ENCODE peak calls at places on chromosome 19, in seven cellular contexts. G is cardiac muscle cell, C is A549, E is DND-41, U is cardiac fibroblast, K is fibroblast of pulmonary artery, F is ovary. Z is an unnamed sample.

GRCh38 chr19:531009-531752 is 379 bp upstream of the CDC34 start:
- DNase-seq in G (peak), C (peak), E (peak), U (peak), K (peak), F (peak), Z (no peak)

GRCh38 chr19:16516381-16516780 is 20.2 kb downstream of the C19orf44 start:
- DNase-seq in G (no peak), C (no peak), E (no peak), U (no peak), K (no peak), F (no peak), Z (no peak)

GRCh38 chr19:49147923-49148682 is 7.1 kb downstream of the HRC start:
- DNase-seq in G (no peak), C (no peak), E (no peak), U (no peak), K (no peak), F (no peak), Z (no peak)

GRCh38 chr19:2186071-2186846 is 22.5 kb downstream of the DOT1L start:
- DNase-seq in G (peak), C (no peak), E (no peak), U (peak), K (peak), F (peak), Z (peak)

GRCh38 chr19:1864480-1865171 is 1.2 kb upstream of the KLF16 start:
- DNase-seq in G (peak), C (peak), E (peak), U (peak), K (peak), F (peak), Z (no peak)

GRCh38 chr19:55119053-55119452 is 1.6 kb upstream of the PPP1R12C start:
- DNase-seq in G (no peak), C (no peak), E (no peak), U (no peak), K (no peak), F (no peak), Z (no peak)

GRCh38 chr19:7916137-7916907 is 1.7 kb downstream of the TGFBR3L start:
- DNase-seq in G (peak), C (no peak), E (peak), U (no peak), K (no peak), F (peak), Z (no peak)

GRCh38 chr19:7763696-7764095 is 653 bp downstream of the CLEC4M start:
- DNase-seq in G (no peak), C (no peak), E (no peak), U (no peak), K (no peak), F (no peak), Z (no peak)

GRCh38 chr19:3163230-3163886 is 15.2 kb upstream of the S1PR4 start:
- DNase-seq in G (peak), C (peak), E (peak), U (peak), K (peak), F (peak), Z (no peak)

GRCh38 chr19:7911509-7912143 is 3.0 kb upstream of the TGFBR3L start:
- DNase-seq in G (no peak), C (no peak), E (no peak), U (no peak), K (no peak), F (peak), Z (no peak)

GRCh38 chr19:51710163-51710562 is 13.6 kb downstream of the HAS1 start:
- DNase-seq in G (no peak), C (no peak), E (no peak), U (no peak), K (no peak), F (no peak), Z (no peak)

GRCh38 chr19:51706885-51707284 is 13.8 kb downstream of the SPACA6 start:
- DNase-seq in G (no peak), C (no peak), E (no peak), U (no peak), K (no peak), F (no peak), Z (no peak)

GRCh38 chr19:51709575-51709974 is 14.2 kb downstream of the HAS1 start:
- DNase-seq in G (no peak), C (no peak), E (no peak), U (no peak), K (no peak), F (no peak), Z (no peak)

GRCh38 chr19:51706296-51706695 is 13.2 kb downstream of the SPACA6 start:
- DNase-seq in G (no peak), C (no peak), E (no peak), U (no peak), K (no peak), F (no peak), Z (no peak)

DNA sequence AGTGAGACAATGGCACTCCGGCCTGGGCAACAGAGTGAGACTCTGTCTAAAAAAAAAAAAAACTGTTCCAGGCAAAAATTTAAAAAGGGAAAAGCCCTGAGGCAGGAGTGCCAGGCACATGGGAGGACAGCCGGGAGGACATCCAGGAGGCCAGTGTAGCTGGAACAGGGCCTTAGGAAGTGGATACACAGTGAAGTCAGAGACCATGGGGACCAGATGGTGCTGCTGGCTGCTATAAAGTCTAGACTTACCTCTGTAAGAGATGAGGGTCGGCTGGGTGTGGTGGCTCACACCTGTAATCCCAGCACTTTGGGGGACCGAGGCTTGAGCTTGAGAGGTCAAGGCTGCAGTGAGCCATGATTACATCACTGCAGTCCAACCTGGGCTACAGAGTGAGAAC is 15.0 kb downstream of the HAS1 start:
- DNase-seq in G (no peak), C (no peak), E (no peak), U (no peak), K (no peak), F (no peak), Z (no peak)
- TF ChIP-seq CTCF in G (no peak), C (no peak), E (no peak), U (no peak), K (no peak), F (no peak), Z (no peak)

GRCh38 chr19:18802354-18802753 is 11.2 kb upstream of the COMP start:
- DNase-seq in G (no peak), C (no peak), E (peak), U (no peak), K (no peak), F (no peak), Z (no peak)
- H3K4me3 ChIP-seq in G (no peak), C (no peak), E (no peak), U (no peak), K (no peak), F (no peak), Z (no peak)

DNA sequence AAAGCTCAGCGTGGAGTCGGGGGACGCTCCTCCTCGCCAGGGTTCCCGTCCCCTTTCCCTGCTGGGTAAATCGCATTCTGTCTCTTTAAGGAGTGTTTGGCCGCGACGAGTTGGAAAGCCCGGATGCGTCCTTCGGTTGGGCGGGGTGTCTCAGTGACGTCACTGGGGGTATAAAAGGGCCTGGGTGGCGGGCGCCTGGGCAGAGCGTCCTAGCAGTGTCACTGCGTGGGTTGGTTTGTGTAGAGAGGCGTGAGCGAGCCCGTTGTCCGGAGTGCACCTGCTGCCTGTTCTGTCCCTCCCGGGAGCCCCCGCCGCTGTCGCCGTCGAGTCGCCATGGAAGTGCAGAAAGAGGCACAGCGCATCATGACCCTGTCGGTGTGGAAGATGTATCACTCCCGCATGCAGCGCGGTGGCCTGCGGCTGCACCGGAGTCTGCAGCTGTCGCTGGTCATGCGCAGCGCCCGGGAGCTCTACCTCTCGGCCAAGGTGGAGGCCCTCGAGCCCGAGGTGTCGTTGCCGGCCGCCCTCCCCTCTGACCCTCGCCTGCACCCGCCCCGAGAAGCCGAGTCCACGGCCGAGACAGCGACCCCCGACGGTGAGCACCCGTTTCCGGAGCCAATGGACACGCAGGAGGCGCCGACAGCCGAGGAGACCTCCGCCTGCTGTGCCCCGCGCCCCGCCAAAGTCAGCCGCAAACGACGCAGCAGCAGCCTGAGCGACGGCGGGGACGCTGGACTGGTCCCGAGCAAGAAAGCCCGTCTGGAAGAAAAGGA is 2.8 kb downstream of the IER2 start:
- DNase-seq in G (peak), C (peak), E (peak), U (peak), K (peak), F (peak), Z (peak)
- TF ChIP-seq CTCF in G (no peak), C (no peak), E (peak), U (no peak), K (no peak), F (peak), Z (peak)

DNA sequence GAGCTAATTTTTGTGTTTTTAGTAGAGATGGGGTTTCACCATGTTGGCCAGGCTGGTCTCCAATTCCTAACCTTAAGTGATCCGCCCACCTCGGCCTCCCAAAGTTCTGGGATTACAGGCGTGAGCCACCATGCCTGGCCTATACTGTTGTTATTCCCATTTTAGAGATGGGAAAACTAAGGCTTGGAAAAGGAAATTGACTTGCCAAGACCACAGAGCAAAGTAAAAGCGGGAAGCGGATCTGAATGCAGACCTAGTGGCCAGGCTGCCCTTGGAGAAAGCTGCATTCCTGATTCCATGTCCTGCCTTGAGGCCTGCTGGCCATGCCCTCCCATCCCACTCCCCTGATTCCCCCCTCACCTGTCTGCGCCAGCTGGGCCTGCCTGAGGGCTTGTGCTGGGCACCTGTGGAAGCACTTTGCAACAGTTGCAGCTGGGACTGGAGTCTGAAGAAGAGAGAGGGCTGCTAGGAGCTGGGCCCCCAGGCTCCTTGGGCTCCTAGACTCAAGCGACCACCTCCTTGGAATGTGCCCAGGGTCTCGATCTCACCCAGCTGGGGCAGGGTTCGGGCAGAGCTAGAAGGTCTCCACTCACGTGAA is 5.7 kb downstream of the PALM3 start:
- DNase-seq in G (no peak), C (no peak), E (no peak), U (no peak), K (no peak), F (no peak), Z (no peak)
- H3K4me3 ChIP-seq in G (no peak), C (no peak), E (no peak), U (no peak), K (no peak), F (no peak), Z (no peak)